ENCODE peak calls at places on chromosomes 7 and 10, in nine cellular contexts. B is A549, Z is suprapubic skin, D is OCI-LY7, A is pancreas, O is GM23248, X is PC-9, I is neuronal stem cell, F is adrenal gland. J is an unnamed sample.

GRCh38 chr10:93384006-93384405 is 98.1 kb downstream of the MYOF start:
- DNase-seq in F (no peak), B (peak), D (no peak), O (no peak), I (no peak), X (peak), Z (no peak), A (no peak), J (peak)

GRCh38 chr10:87590705-87591588 is 68.7 kb upstream of the PAPSS2 start:
- DNase-seq in I (no peak), A (no peak), X (no peak), F (no peak), O (no peak), Z (no peak), D (no peak), B (peak), J (no peak)

GRCh38 chr10:24344279-24344678 is 135.3 kb downstream of the KIAA1217 start:
- DNase-seq in Z (no peak), I (no peak), A (no peak), D (no peak), F (no peak), X (peak), B (no peak), O (peak), J (peak)

GRCh38 chr7:98291717-98292116 is 10.2 kb downstream of the BRI3 start:
- DNase-seq in I (no peak), B (no peak), A (no peak), O (peak), D (peak), F (no peak), Z (no peak), X (no peak), J (no peak)

GRCh38 chr7:116231543-116232401 is 21.4 kb downstream of the TES start:
- DNase-seq in B (peak), X (no peak), I (no peak), O (peak), F (no peak), Z (no peak), A (no peak), D (no peak), J (no peak)

GRCh38 chr10:49109669-49110335 is 5.5 kb downstream of the VSTM4 start:
- DNase-seq in F (peak), X (no peak), A (no peak), B (no peak), O (peak), Z (no peak), I (no peak), D (no peak), J (no peak)

GRCh38 chr10:46526682-46527038 is 29.8 kb downstream of the GPRIN2 start:
- DNase-seq in B (peak), I (no peak), Z (peak), O (peak), X (peak), D (no peak), F (peak), A (peak), J (no peak)

GRCh38 chr7:16904086-16904485 is 22.3 kb upstream of the AGR3 start:
- DNase-seq in A (no peak), D (no peak), O (no peak), X (no peak), Z (no peak), F (no peak), I (no peak), B (no peak), J (no peak)

GRCh38 chr10:132700168-132701098 is 85.5 kb downstream of the NKX6-2 start:
- DNase-seq in B (no peak), I (no peak), A (peak), F (peak), Z (peak), X (no peak), O (peak), D (no peak), J (no peak)

GRCh38 chr10:102279104-102279503 is 33.8 kb downstream of the GBF1 start:
- DNase-seq in B (no peak), Z (no peak), I (no peak), O (no peak), F (no peak), A (no peak), D (no peak), X (no peak), J (no peak)

GRCh38 chr10:86077271-86077670 is 289.3 kb downstream of the GRID1 start:
- DNase-seq in Z (no peak), I (no peak), D (no peak), F (no peak), A (no peak), B (no peak), O (no peak), X (no peak), J (no peak)

GRCh38 chr10:50375051-50375452 is 123.7 kb upstream of the ASAH2 start:
- DNase-seq in Z (no peak), I (no peak), A (no peak), D (no peak), X (peak), O (no peak), F (no peak), B (no peak), J (peak)
- H3K27ac ChIP-seq in Z (peak), I (no peak), A (no peak), D (no peak), X (peak), O (no peak), F (no peak), B (no peak), J (peak)

DNA sequence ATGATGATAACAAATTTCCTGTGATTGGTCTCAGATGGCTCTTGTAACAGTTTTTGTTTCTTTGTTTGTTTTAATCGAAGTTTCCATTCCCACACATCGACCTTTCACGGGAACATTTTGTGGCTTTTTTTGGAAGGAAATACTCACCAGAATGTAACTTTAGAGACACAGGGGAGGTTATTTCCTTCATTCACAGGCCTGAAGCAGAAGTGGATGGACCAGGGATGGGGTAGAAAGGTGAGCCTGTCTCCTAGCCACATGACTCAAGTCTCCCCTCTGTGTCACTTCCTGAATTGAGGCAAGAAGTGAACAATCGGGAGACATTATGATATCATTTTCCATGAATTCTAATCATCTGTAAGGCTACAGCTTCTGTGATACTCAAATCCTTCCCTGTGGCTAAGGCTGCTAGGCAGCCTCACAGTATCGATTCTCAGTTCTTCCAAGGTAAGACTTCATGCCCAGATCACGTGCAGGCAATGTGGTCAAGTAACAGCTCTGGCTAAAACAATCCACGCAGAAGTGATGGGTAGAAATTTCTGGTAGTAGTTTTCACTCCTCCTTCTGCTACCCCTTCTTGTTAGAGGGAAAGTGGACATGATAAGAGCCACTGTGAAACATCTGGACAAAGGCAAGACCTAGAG is 203.9 kb upstream of the NEBL start:
- DNase-seq in F (no peak), X (no peak), B (no peak), I (no peak), O (peak), Z (no peak), D (no peak), A (no peak), J (no peak)
- H3K27ac ChIP-seq in F (no peak), X (peak), B (peak), I (peak), O (no peak), Z (no peak), D (no peak), A (no peak), J (peak)

GRCh38 chr10:59898125-59898835 is 8.1 kb downstream of the CCDC6 start:
- DNase-seq in O (no peak), D (no peak), Z (no peak), X (no peak), I (no peak), A (no peak), F (no peak), B (no peak), J (no peak)

GRCh38 chr10:59904431-59905065 is 1.8 kb downstream of the CCDC6 start:
- DNase-seq in A (no peak), F (no peak), D (peak), X (no peak), Z (no peak), I (no peak), O (peak), B (no peak), J (no peak)

GRCh38 chr10:59900044-59900727 is 6.2 kb downstream of the CCDC6 start:
- DNase-seq in D (peak), X (no peak), F (no peak), I (no peak), Z (no peak), B (no peak), O (no peak), A (no peak), J (no peak)

GRCh38 chr10:59903871-59904270 is 2.5 kb downstream of the CCDC6 start:
- DNase-seq in O (peak), I (no peak), Z (no peak), A (no peak), B (no peak), D (no peak), F (no peak), X (no peak), J (no peak)

DNA sequence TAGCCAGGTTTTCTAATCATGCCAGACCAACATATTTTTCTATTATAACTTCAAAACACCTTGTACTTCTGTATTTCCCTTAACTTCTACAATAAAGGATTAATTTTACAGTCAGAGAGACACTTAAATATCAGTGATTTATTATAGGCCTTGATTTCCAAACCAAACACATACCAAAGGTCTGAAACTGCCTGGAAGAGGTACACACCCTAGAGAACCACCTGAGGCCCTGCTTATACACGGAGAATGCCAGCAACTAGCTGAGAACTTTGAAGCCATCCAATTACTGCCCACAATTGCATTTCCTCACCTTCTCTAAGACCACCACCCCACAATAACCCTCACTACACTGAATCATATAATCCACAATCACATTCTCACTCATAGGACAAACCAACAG is 4.9 kb downstream of the CCDC6 start:
- DNase-seq in F (no peak), X (no peak), O (no peak), Z (no peak), A (no peak), D (no peak), B (no peak), I (no peak), J (no peak)
- H3K27ac ChIP-seq in F (no peak), X (peak), O (no peak), Z (peak), A (no peak), D (no peak), B (no peak), I (no peak), J (peak)

GRCh38 chr10:3430501-3430900 is 257.9 kb upstream of the PITRM1 start:
- DNase-seq in X (no peak), F (no peak), D (peak), O (no peak), I (no peak), Z (no peak), B (no peak), A (no peak), J (no peak)
- H3K27ac ChIP-seq in X (no peak), F (no peak), D (no peak), O (no peak), I (no peak), Z (no peak), B (no peak), A (no peak), J (no peak)

GRCh38 chr10:32953277-32953927 is 4.6 kb downstream of the ITGB1 start:
- DNase-seq in Z (no peak), O (no peak), I (no peak), F (no peak), X (no peak), A (no peak), B (peak), D (no peak), J (no peak)

GRCh38 chr10:32955790-32956189 is 2.2 kb downstream of the ITGB1 start:
- DNase-seq in I (no peak), B (no peak), A (no peak), Z (no peak), D (no peak), X (no peak), F (no peak), O (no peak), J (no peak)

GRCh38 chr10:32955299-32955772 is 2.7 kb downstream of the ITGB1 start:
- DNase-seq in I (no peak), D (no peak), F (no peak), B (no peak), A (no peak), Z (no peak), X (no peak), O (no peak), J (no peak)

GRCh38 chr10:32954080-32954479 is 4.0 kb downstream of the ITGB1 start:
- DNase-seq in Z (no peak), D (no peak), B (peak), I (no peak), F (no peak), O (no peak), X (no peak), A (no peak), J (no peak)

DNA sequence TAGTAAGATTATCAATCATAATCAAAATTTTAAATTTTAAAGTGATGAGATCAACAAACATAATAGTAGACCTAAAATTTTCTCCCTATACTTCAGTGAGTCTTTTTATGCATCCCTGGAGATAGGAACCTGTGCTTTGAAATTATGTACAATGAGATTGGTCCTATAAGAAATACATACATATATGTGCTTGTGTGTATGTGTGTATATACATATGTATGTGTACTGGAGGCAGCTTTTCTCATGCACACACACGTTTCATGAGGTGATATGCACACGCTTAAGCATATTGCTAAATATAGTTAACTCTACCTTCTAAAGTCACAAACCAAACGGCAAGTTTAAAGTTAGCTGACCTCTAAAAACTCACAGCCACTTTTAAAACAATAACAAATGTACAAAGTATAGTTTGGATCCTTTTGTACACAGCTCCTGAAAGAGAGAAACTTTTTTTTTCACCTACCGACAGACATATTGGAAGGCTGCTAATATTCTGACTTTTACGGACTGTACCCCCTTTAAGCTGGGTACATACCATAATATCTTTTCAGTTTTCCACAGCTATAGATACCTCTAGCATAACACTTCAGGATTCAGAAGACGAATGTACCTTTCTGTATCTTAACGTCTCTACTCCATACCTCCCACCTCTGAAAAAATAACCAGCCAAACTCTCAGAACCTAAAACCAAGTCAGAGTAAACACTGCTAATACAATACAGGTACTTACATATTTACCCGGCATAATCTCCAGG is 3.3 kb downstream of the ITGB1 start:
- DNase-seq in I (no peak), D (no peak), F (no peak), O (no peak), A (no peak), X (no peak), Z (no peak), B (no peak), J (no peak)
- H3K27ac ChIP-seq in I (no peak), D (peak), F (no peak), O (peak), A (no peak), X (peak), Z (no peak), B (peak), J (peak)

GRCh38 chr10:124713679-124714298 is 30.4 kb downstream of the FAM53B start:
- DNase-seq in B (no peak), F (no peak), O (no peak), Z (no peak), I (no peak), A (no peak), X (no peak), D (no peak), J (no peak)
- H3K27ac ChIP-seq in B (no peak), F (no peak), O (no peak), Z (no peak), I (no peak), A (no peak), X (no peak), D (no peak), J (no peak)

GRCh38 chr7:113281223-113281622 is 162.9 kb upstream of the SMIM30 start:
- DNase-seq in I (no peak), O (no peak), A (no peak), Z (no peak), F (no peak), X (no peak), D (no peak), B (no peak), J (no peak)

GRCh38 chr7:113282875-113283274 is 164.5 kb upstream of the SMIM30 start:
- DNase-seq in I (no peak), Z (no peak), A (no peak), O (no peak), D (no peak), X (no peak), B (no peak), F (no peak), J (no peak)

GRCh38 chr7:113283861-113284260 is 165.5 kb upstream of the SMIM30 start:
- DNase-seq in F (no peak), A (no peak), X (no peak), Z (no peak), B (no peak), O (peak), D (no peak), I (no peak), J (no peak)

DNA sequence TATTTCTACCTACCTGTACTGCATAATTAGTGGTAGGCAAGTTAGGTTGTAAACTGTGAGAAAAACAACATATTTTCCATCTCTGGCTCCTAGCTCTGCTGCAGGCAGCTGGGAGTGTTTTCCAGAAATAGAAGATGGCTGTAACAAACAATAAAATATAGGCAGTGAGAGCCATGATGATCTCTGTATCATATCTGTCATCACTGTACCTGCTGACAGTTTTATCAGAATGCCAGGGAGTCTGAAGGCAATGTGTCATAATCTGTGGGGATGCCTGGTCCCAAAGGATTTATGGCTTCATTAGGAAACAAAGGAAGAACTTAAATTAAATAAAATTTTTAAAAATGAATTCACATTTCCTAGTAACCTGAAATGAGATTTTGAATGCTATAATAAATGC is 160.9 kb upstream of the SMIM30 start:
- DNase-seq in X (no peak), O (no peak), B (no peak), I (no peak), A (no peak), D (no peak), F (no peak), Z (no peak), J (no peak)
- H3K27ac ChIP-seq in X (no peak), O (no peak), B (no peak), I (no peak), A (no peak), D (no peak), F (no peak), Z (no peak), J (no peak)

GRCh38 chr7:151517601-151518104 is 2.0 kb downstream of the RHEB start:
- DNase-seq in D (no peak), X (no peak), I (no peak), A (no peak), Z (no peak), F (no peak), O (no peak), B (no peak), J (no peak)
- H3K27ac ChIP-seq in D (peak), X (peak), I (no peak), A (no peak), Z (no peak), F (no peak), O (peak), B (peak), J (peak)

GRCh38 chr10:22006379-22006884 is 2.9 kb upstream of the DNAJC1 start:
- DNase-seq in Z (no peak), F (no peak), I (no peak), B (no peak), O (no peak), X (no peak), A (no peak), D (no peak), J (no peak)

GRCh38 chr10:22003111-22003963 is at the start of gene DNAJC1:
- DNase-seq in Z (peak), F (peak), X (peak), D (peak), O (peak), A (peak), B (peak), I (peak), J (peak)

GRCh38 chr10:22003964-22004281 is 393 bp upstream of the DNAJC1 start:
- DNase-seq in X (no peak), D (no peak), Z (no peak), B (no peak), A (no peak), I (no peak), F (no peak), O (no peak), J (no peak)

GRCh38 chr10:22005763-22006162 is 2.2 kb upstream of the DNAJC1 start:
- DNase-seq in X (no peak), B (no peak), I (no peak), Z (no peak), F (no peak), D (peak), A (no peak), O (no peak), J (no peak)

GRCh38 chr10:22002531-22003110 is 909 bp downstream of the DNAJC1 start:
- DNase-seq in O (peak), Z (no peak), A (no peak), D (peak), X (no peak), F (peak), I (no peak), B (peak), J (no peak)
- H3K27ac ChIP-seq in O (peak), Z (peak), A (peak), D (peak), X (peak), F (peak), I (peak), B (peak), J (peak)

J was measured in epithelial cell of prostate.